ENCODE peak calls at places on chromosomes 1 and 21, in seven cellular contexts. One of them, this sample, is unnamed.
A peak's percentile ranks its signal among the peaks of the same experiment; 100 is the strongest.

GRCh38 chr21:46059195-46059594 is 38.7 kb upstream of the COL6A2 start:
- DNase-seq in lower lobe of right lung: peak; percentile 21
- DNase-seq in heart left ventricle: no peak
- DNase-seq in GM23338: no peak
- DNase-seq in foreskin fibroblast: no peak
- DNase-seq in heart right ventricle: no peak
- DNase-seq in left ventricle myocardium inferior: no peak
- DNase-seq in this sample: no peak

GRCh38 chr1:212529211-212529731 is 79.3 kb upstream of the ATF3 start:
- DNase-seq in lower lobe of right lung: no peak
- DNase-seq in heart left ventricle: no peak
- DNase-seq in GM23338: no peak
- DNase-seq in foreskin fibroblast: peak; percentile 85
- DNase-seq in heart right ventricle: no peak
- DNase-seq in left ventricle myocardium inferior: no peak
- DNase-seq in this sample: no peak

GRCh38 chr1:10402729-10403274 is 3.9 kb downstream of the PGD start:
- DNase-seq in lower lobe of right lung: no peak
- DNase-seq in heart left ventricle: no peak
- DNase-seq in GM23338: no peak
- DNase-seq in foreskin fibroblast: no peak
- DNase-seq in heart right ventricle: no peak
- DNase-seq in left ventricle myocardium inferior: no peak
- DNase-seq in this sample: no peak

GRCh38 chr1:203276916-203277535 is 28.3 kb upstream of the BTG2 start:
- DNase-seq in lower lobe of right lung: no peak
- DNase-seq in heart left ventricle: peak; percentile 60
- DNase-seq in GM23338: no peak
- DNase-seq in foreskin fibroblast: no peak
- DNase-seq in heart right ventricle: peak; percentile 43
- DNase-seq in left ventricle myocardium inferior: peak; percentile 64
- DNase-seq in this sample: peak; percentile 60

GRCh38 chr1:219174672-219175564 is 1.2 kb downstream of the LYPLAL1 start:
- DNase-seq in lower lobe of right lung: no peak
- DNase-seq in heart left ventricle: peak; percentile 24
- DNase-seq in GM23338: peak; percentile 38
- DNase-seq in foreskin fibroblast: peak; percentile 86
- DNase-seq in heart right ventricle: no peak
- DNase-seq in left ventricle myocardium inferior: no peak
- DNase-seq in this sample: no peak

GRCh38 chr1:92973203-92973907 is 12.1 kb upstream of the DIPK1A start:
- DNase-seq in lower lobe of right lung: no peak
- DNase-seq in heart left ventricle: no peak
- DNase-seq in GM23338: no peak
- DNase-seq in foreskin fibroblast: no peak
- DNase-seq in heart right ventricle: no peak
- DNase-seq in left ventricle myocardium inferior: no peak
- DNase-seq in this sample: no peak

GRCh38 chr21:35469446-35469845 is 420.3 kb upstream of the RUNX1 start:
- DNase-seq in lower lobe of right lung: no peak
- DNase-seq in heart left ventricle: no peak
- DNase-seq in GM23338: no peak
- DNase-seq in foreskin fibroblast: no peak
- DNase-seq in heart right ventricle: no peak
- DNase-seq in left ventricle myocardium inferior: no peak
- DNase-seq in this sample: no peak

GRCh38 chr21:45406801-45407628 is 2.0 kb downstream of the COL18A1 start:
- DNase-seq in lower lobe of right lung: peak; percentile 43
- DNase-seq in heart left ventricle: peak; percentile 23
- DNase-seq in GM23338: peak; percentile 92
- DNase-seq in foreskin fibroblast: no peak
- DNase-seq in heart right ventricle: peak; percentile 16
- DNase-seq in left ventricle myocardium inferior: peak; percentile 14
- DNase-seq in this sample: no peak

GRCh38 chr1:155196103-155196892 is 11.4 kb downstream of the THBS3 start:
- DNase-seq in lower lobe of right lung: peak; percentile 45
- DNase-seq in heart left ventricle: peak; percentile 19
- DNase-seq in GM23338: peak; percentile 99
- DNase-seq in foreskin fibroblast: no peak
- DNase-seq in heart right ventricle: no peak
- DNase-seq in left ventricle myocardium inferior: no peak
- DNase-seq in this sample: no peak

GRCh38 chr1:222045236-222045635 is 303.3 kb upstream of the DUSP10 start:
- DNase-seq in lower lobe of right lung: no peak
- DNase-seq in heart left ventricle: no peak
- DNase-seq in GM23338: no peak
- DNase-seq in foreskin fibroblast: no peak
- DNase-seq in heart right ventricle: no peak
- DNase-seq in left ventricle myocardium inferior: no peak
- DNase-seq in this sample: no peak

GRCh38 chr1:244970236-244970652 is 105.9 kb upstream of the HNRNPU start:
- DNase-seq in lower lobe of right lung: peak; percentile 88
- DNase-seq in heart left ventricle: peak; percentile 82
- DNase-seq in GM23338: peak; percentile 86
- DNase-seq in foreskin fibroblast: peak; percentile 85
- DNase-seq in heart right ventricle: peak; percentile 85
- DNase-seq in left ventricle myocardium inferior: peak; percentile 81
- DNase-seq in this sample: peak; percentile 92

GRCh38 chr1:9960705-9961562 is 17.7 kb downstream of the NMNAT1 start:
- DNase-seq in lower lobe of right lung: no peak
- DNase-seq in heart left ventricle: no peak
- DNase-seq in GM23338: peak; percentile 80
- DNase-seq in foreskin fibroblast: peak; percentile 19
- DNase-seq in heart right ventricle: no peak
- DNase-seq in left ventricle myocardium inferior: no peak
- DNase-seq in this sample: no peak

GRCh38 chr1:50527249-50527986 is 104.2 kb upstream of the DMRTA2 start:
- DNase-seq in lower lobe of right lung: no peak
- DNase-seq in heart left ventricle: no peak
- DNase-seq in GM23338: no peak
- DNase-seq in foreskin fibroblast: no peak
- DNase-seq in heart right ventricle: no peak
- DNase-seq in left ventricle myocardium inferior: no peak
- DNase-seq in this sample: no peak

GRCh38 chr1:32351859-32352745 is 10.2 kb downstream of the FAM229A start:
- DNase-seq in lower lobe of right lung: no peak
- DNase-seq in heart left ventricle: peak; percentile 75
- DNase-seq in GM23338: peak; percentile 41
- DNase-seq in foreskin fibroblast: peak; percentile 73
- DNase-seq in heart right ventricle: peak; percentile 67
- DNase-seq in left ventricle myocardium inferior: peak; percentile 63
- DNase-seq in this sample: peak; percentile 86

GRCh38 chr1:182301026-182301436 is 90.6 kb downstream of the GLUL start:
- DNase-seq in lower lobe of right lung: no peak
- DNase-seq in heart left ventricle: no peak
- DNase-seq in GM23338: no peak
- DNase-seq in foreskin fibroblast: no peak
- DNase-seq in heart right ventricle: no peak
- DNase-seq in left ventricle myocardium inferior: no peak
- DNase-seq in this sample: no peak

GRCh38 chr1:211741116-211741515 is 65.7 kb upstream of the NEK2 start:
- DNase-seq in lower lobe of right lung: no peak
- DNase-seq in heart left ventricle: no peak
- DNase-seq in GM23338: peak; percentile 62
- DNase-seq in foreskin fibroblast: no peak
- DNase-seq in heart right ventricle: no peak
- DNase-seq in left ventricle myocardium inferior: no peak
- DNase-seq in this sample: no peak

DNA sequence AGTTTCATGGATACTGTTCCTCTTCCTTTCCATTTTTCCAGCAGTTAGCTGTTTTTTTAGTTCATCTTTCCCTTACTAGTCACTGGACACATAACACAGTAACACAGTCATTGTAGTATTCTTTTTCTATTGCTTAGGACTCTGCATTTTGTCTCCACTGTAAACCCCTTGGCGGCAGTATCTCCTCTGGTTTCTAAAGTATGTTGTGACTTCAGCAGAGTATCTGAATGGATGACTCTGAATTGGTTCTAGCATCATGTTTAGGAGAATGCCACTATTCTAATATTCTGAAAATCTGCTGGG is 2.2 kb downstream of the CDC7 start:
- DNase-seq in lower lobe of right lung: no peak
- DNase-seq in heart left ventricle: no peak
- DNase-seq in GM23338: no peak
- DNase-seq in foreskin fibroblast: peak; percentile 60
- DNase-seq in heart right ventricle: no peak
- DNase-seq in left ventricle myocardium inferior: no peak
- DNase-seq in this sample: no peak
- TF ChIP-seq CTCF in lower lobe of right lung: no peak
- TF ChIP-seq CTCF in heart left ventricle: no peak
- TF ChIP-seq CTCF in GM23338: no peak
- TF ChIP-seq CTCF in foreskin fibroblast: no peak
- TF ChIP-seq CTCF in heart right ventricle: no peak
- TF ChIP-seq CTCF in left ventricle myocardium inferior: no peak
- TF ChIP-seq CTCF in this sample: peak; percentile 21

DNA sequence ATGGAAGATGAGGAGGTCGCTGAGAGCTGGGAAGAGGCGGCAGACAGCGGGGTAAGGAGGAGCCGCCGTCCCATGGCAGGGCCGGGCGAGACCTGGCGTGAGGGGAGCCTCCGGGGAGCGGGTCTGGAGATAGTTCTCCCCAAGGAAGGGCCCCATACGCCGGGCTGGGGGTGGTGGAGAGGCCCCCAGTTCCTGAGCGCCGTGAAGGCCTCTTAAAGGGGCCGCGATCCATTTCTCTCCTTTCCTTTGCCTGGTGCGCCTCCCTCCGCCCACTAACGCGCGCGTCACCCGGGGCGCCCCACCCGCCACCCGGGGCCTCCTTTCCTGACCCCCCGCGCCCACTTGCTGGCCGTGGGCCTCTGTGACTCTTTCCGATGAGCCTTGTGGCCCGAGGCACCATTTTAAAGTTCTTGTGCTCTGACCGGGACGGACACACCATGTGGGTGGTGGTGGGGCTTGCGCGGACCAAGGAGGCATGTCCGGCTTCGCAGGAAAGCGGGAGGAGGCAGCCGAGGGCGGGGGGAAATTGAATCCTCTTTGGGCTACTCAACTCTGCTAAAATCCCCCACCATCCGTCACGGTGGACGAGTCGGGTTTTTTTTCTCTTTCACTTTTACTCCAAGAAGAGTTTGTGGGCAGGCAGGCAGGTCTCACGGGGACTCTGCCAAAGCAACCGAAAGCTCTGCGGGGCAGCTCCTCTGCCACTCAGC is 371 bp downstream of the SZRD1 start:
- DNase-seq in lower lobe of right lung: peak; percentile 88
- DNase-seq in heart left ventricle: peak; percentile 88
- DNase-seq in GM23338: peak; percentile 78
- DNase-seq in foreskin fibroblast: peak; percentile 96
- DNase-seq in heart right ventricle: peak; percentile 83
- DNase-seq in left ventricle myocardium inferior: peak; percentile 82
- DNase-seq in this sample: peak; percentile 94
- TF ChIP-seq CTCF in lower lobe of right lung: no peak
- TF ChIP-seq CTCF in heart left ventricle: no peak
- TF ChIP-seq CTCF in GM23338: no peak
- TF ChIP-seq CTCF in foreskin fibroblast: no peak
- TF ChIP-seq CTCF in heart right ventricle: peak; percentile 18
- TF ChIP-seq CTCF in left ventricle myocardium inferior: no peak
- TF ChIP-seq CTCF in this sample: no peak

GRCh38 chr1:1117469-1117831 is 1.6 kb upstream of the C1orf159 start:
- DNase-seq in lower lobe of right lung: peak; percentile 49
- DNase-seq in heart left ventricle: peak; percentile 33
- DNase-seq in GM23338: no peak
- DNase-seq in foreskin fibroblast: no peak
- DNase-seq in heart right ventricle: no peak
- DNase-seq in left ventricle myocardium inferior: peak; percentile 13
- DNase-seq in this sample: no peak

GRCh38 chr1:1114431-1114830 is 1.5 kb downstream of the C1orf159 start:
- DNase-seq in lower lobe of right lung: peak; percentile 29
- DNase-seq in heart left ventricle: peak; percentile 21
- DNase-seq in GM23338: no peak
- DNase-seq in foreskin fibroblast: no peak
- DNase-seq in heart right ventricle: no peak
- DNase-seq in left ventricle myocardium inferior: peak; percentile 12
- DNase-seq in this sample: no peak

GRCh38 chr1:1116701-1117468 is 996 bp upstream of the C1orf159 start:
- DNase-seq in lower lobe of right lung: peak; percentile 57
- DNase-seq in heart left ventricle: no peak
- DNase-seq in GM23338: peak; percentile 50
- DNase-seq in foreskin fibroblast: peak; percentile 45
- DNase-seq in heart right ventricle: no peak
- DNase-seq in left ventricle myocardium inferior: peak; percentile 21
- DNase-seq in this sample: no peak

GRCh38 chr1:1115136-1115829 is 606 bp downstream of the C1orf159 start:
- DNase-seq in lower lobe of right lung: peak; percentile 38
- DNase-seq in heart left ventricle: peak; percentile 22
- DNase-seq in GM23338: no peak
- DNase-seq in foreskin fibroblast: no peak
- DNase-seq in heart right ventricle: peak; percentile 43
- DNase-seq in left ventricle myocardium inferior: peak; percentile 16
- DNase-seq in this sample: no peak

DNA sequence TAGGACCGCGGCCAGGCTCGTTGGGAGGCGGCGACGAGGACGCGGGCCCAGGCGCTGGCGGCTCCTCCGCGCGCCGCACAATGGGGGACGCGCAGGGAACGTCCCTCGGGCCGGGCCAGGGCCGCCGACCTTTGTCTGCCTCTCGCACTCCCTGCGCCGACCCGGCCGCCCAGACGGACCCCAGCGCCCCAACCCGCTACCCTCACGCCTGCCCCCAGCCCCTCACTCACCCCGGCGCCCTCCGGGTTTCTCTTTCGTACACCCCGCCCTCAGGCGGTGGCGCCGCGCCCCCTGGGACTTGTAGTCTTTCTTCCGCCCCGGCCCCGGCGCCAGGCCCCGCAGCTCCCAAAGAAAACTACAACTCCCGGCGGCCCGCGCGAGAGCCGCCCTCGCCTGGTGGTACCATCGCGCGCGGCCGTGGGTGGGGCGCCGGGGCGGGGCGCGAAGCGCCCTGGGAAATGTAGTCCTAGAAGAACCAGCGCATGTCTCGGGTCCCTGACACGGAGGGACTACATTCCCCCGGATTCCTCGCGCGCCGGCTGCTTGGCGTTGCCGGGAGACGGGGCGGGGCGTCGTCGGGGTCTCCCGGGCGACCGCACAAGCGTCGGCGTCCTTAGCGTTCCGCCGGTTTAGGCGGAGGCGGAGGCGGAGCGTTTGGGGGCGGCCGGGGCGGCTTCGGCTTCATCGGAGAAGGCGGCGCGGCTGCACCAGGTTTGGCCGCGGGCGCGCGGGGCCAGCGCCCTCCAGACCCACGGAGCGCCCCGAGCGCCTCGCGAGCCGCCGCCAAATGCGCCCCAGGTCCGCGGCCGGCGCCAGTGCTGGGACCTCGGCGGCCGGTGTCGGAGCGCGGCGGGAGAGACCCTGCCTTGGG is at the start of gene C1orf159:
- DNase-seq in lower lobe of right lung: peak; percentile 99
- DNase-seq in heart left ventricle: peak; percentile 99
- DNase-seq in GM23338: peak; percentile 98
- DNase-seq in foreskin fibroblast: peak; percentile 99
- DNase-seq in heart right ventricle: peak; percentile 99
- DNase-seq in left ventricle myocardium inferior: peak; percentile 99
- DNase-seq in this sample: peak; percentile 100
- TF ChIP-seq CTCF in lower lobe of right lung: no peak
- TF ChIP-seq CTCF in heart left ventricle: no peak
- TF ChIP-seq CTCF in GM23338: no peak
- TF ChIP-seq CTCF in foreskin fibroblast: no peak
- TF ChIP-seq CTCF in heart right ventricle: no peak
- TF ChIP-seq CTCF in left ventricle myocardium inferior: no peak
- TF ChIP-seq CTCF in this sample: no peak

GRCh38 chr1:198794498-198794897 is 155.7 kb downstream of the PTPRC start:
- DNase-seq in lower lobe of right lung: no peak
- DNase-seq in heart left ventricle: no peak
- DNase-seq in GM23338: no peak
- DNase-seq in foreskin fibroblast: peak; percentile 78
- DNase-seq in heart right ventricle: no peak
- DNase-seq in left ventricle myocardium inferior: no peak
- DNase-seq in this sample: no peak

GRCh38 chr1:198788561-198789064 is 149.8 kb downstream of the PTPRC start:
- DNase-seq in lower lobe of right lung: peak; percentile 32
- DNase-seq in heart left ventricle: no peak
- DNase-seq in GM23338: peak; percentile 88
- DNase-seq in foreskin fibroblast: no peak
- DNase-seq in heart right ventricle: no peak
- DNase-seq in left ventricle myocardium inferior: no peak
- DNase-seq in this sample: no peak
- TF ChIP-seq CTCF in lower lobe of right lung: peak; percentile 22
- TF ChIP-seq CTCF in heart left ventricle: no peak
- TF ChIP-seq CTCF in GM23338: peak; percentile 81
- TF ChIP-seq CTCF in foreskin fibroblast: no peak
- TF ChIP-seq CTCF in heart right ventricle: peak; percentile 39
- TF ChIP-seq CTCF in left ventricle myocardium inferior: peak; percentile 30
- TF ChIP-seq CTCF in this sample: peak; percentile 42